ENCODE peak calls at places on chromosomes 5 and 9, in nine cellular contexts. B, Q, N, R, E, K, C, O and U are unnamed samples.

GRCh38 chr5:124704594-124705284 is 41.7 kb downstream of the ZNF608 start:
- DNase-seq in B (no peak), Q (no peak), N (no peak), R (no peak), E (no peak), K (no peak), C (no peak), O (no peak), U (no peak)

GRCh38 chr9:107638922-107639321 is 149.4 kb upstream of the KLF4 start:
- DNase-seq in B (peak), Q (peak), N (no peak), R (peak), E (no peak), K (no peak), C (no peak), O (peak), U (peak)

GRCh38 chr5:170266570-170267379 is 30.8 kb downstream of the LCP2 start:
- DNase-seq in B (no peak), Q (no peak), N (no peak), R (no peak), E (no peak), K (peak), C (no peak), O (no peak), U (no peak)

GRCh38 chr9:97468658-97469448 is 32.6 kb upstream of the TMOD1 start:
- DNase-seq in B (peak), Q (peak), N (peak), R (peak), E (peak), K (no peak), C (peak), O (peak), U (peak)

GRCh38 chr5:86971034-86971511 is 296.6 kb upstream of the RASA1 start:
- DNase-seq in B (peak), Q (no peak), N (peak), R (peak), E (no peak), K (no peak), C (no peak), O (no peak), U (no peak)

GRCh38 chr5:40678021-40678939 is 1.4 kb upstream of the PTGER4 start:
- DNase-seq in B (no peak), Q (no peak), N (no peak), R (no peak), E (no peak), K (no peak), C (no peak), O (no peak), U (no peak)

GRCh38 chr5:122183098-122183794 is 53.9 kb downstream of the ZNF474 start:
- DNase-seq in B (peak), Q (peak), N (no peak), R (peak), E (no peak), K (no peak), C (no peak), O (peak), U (peak)

GRCh38 chr5:165805756-165806155 is 2300.3 kb downstream of the MAT2B start:
- DNase-seq in B (no peak), Q (no peak), N (peak), R (no peak), E (no peak), K (no peak), C (no peak), O (peak), U (no peak)

GRCh38 chr9:130927995-130928900 is 10.8 kb downstream of the FIBCD1 start:
- DNase-seq in B (peak), Q (peak), N (no peak), R (peak), E (peak), K (no peak), C (no peak), O (peak), U (no peak)

GRCh38 chr5:178314961-178315820 is 82.6 kb upstream of the PHYKPL start:
- DNase-seq in B (no peak), Q (no peak), N (no peak), R (no peak), E (no peak), K (no peak), C (no peak), O (no peak), U (no peak)

GRCh38 chr9:135448570-135449180 is 30.9 kb upstream of the PPP1R26 start:
- DNase-seq in B (peak), Q (no peak), N (no peak), R (no peak), E (no peak), K (no peak), C (no peak), O (no peak), U (no peak)

GRCh38 chr5:111892949-111893348 is 136.0 kb upstream of the NREP start:
- DNase-seq in B (peak), Q (no peak), N (no peak), R (peak), E (no peak), K (no peak), C (no peak), O (no peak), U (peak)

GRCh38 chr5:142929602-142930001 is 159.4 kb downstream of the ARHGAP26 start:
- DNase-seq in B (no peak), Q (no peak), N (no peak), R (peak), E (no peak), K (no peak), C (no peak), O (no peak), U (no peak)

GRCh38 chr5:137218896-137219295 is 280.2 kb downstream of the SPOCK1 start:
- DNase-seq in B (no peak), Q (no peak), N (no peak), R (no peak), E (no peak), K (no peak), C (no peak), O (no peak), U (no peak)

GRCh38 chr5:72133212-72133990 is 26.1 kb downstream of the MAP1B start:
- DNase-seq in B (no peak), Q (no peak), N (no peak), R (no peak), E (no peak), K (no peak), C (no peak), O (no peak), U (no peak)

GRCh38 chr5:98205691-98206461 is 567.6 kb upstream of the RGMB start:
- DNase-seq in B (no peak), Q (no peak), N (peak), R (peak), E (no peak), K (no peak), C (no peak), O (no peak), U (peak)

GRCh38 chr5:45225571-45226031 is 416.9 kb downstream of the MRPS30 start:
- DNase-seq in B (no peak), Q (no peak), N (no peak), R (no peak), E (no peak), K (no peak), C (no peak), O (no peak), U (no peak)

GRCh38 chr5:107739661-107740060 is 68.9 kb upstream of the EFNA5 start:
- DNase-seq in B (no peak), Q (peak), N (no peak), R (no peak), E (no peak), K (no peak), C (no peak), O (no peak), U (no peak)

GRCh38 chr9:115369322-115369957 is 251.5 kb upstream of the TNC start:
- DNase-seq in B (peak), Q (no peak), N (no peak), R (peak), E (no peak), K (no peak), C (no peak), O (peak), U (peak)

GRCh38 chr5:176781638-176782570 is 28.5 kb upstream of the UNC5A start:
- DNase-seq in B (no peak), Q (no peak), N (no peak), R (peak), E (no peak), K (no peak), C (no peak), O (no peak), U (no peak)

GRCh38 chr9:132494857-132495256 is 84.8 kb downstream of the CFAP77 start:
- DNase-seq in B (no peak), Q (no peak), N (no peak), R (no peak), E (no peak), K (no peak), C (no peak), O (no peak), U (no peak)

GRCh38 chr5:32446660-32447059 is 2.1 kb upstream of the ZFR start:
- DNase-seq in B (no peak), Q (peak), N (no peak), R (no peak), E (no peak), K (no peak), C (no peak), O (peak), U (no peak)

GRCh38 chr9:128120061-128120740 is 7.3 kb downstream of the PTGES2 start:
- DNase-seq in B (no peak), Q (peak), N (no peak), R (no peak), E (no peak), K (no peak), C (no peak), O (no peak), U (no peak)

GRCh38 chr5:11182441-11183080 is 421.5 kb upstream of the DAP start:
- DNase-seq in B (peak), Q (no peak), N (peak), R (peak), E (peak), K (no peak), C (peak), O (peak), U (no peak)

GRCh38 chr5:11177993-11178711 is 417.1 kb upstream of the DAP start:
- DNase-seq in B (no peak), Q (no peak), N (no peak), R (no peak), E (no peak), K (no peak), C (no peak), O (no peak), U (no peak)

GRCh38 chr5:11181940-11182339 is 420.9 kb upstream of the DAP start:
- DNase-seq in B (no peak), Q (no peak), N (no peak), R (no peak), E (no peak), K (no peak), C (no peak), O (no peak), U (no peak)

GRCh38 chr5:11180890-11181289 is 419.9 kb upstream of the DAP start:
- DNase-seq in B (no peak), Q (no peak), N (no peak), R (no peak), E (no peak), K (no peak), C (no peak), O (no peak), U (no peak)
- H3K4me3 ChIP-seq in B (no peak), Q (no peak), N (no peak), R (no peak), E (no peak), K (no peak), C (no peak), O (no peak), U (no peak)

GRCh38 chr5:136031713-136032112 is 2.9 kb downstream of the TGFBI start:
- DNase-seq in B (no peak), Q (no peak), N (no peak), R (no peak), E (no peak), K (no peak), C (no peak), O (no peak), U (no peak)
- H3K4me3 ChIP-seq in B (no peak), Q (no peak), N (no peak), R (peak), E (peak), K (no peak), C (no peak), O (no peak), U (peak)

DNA sequence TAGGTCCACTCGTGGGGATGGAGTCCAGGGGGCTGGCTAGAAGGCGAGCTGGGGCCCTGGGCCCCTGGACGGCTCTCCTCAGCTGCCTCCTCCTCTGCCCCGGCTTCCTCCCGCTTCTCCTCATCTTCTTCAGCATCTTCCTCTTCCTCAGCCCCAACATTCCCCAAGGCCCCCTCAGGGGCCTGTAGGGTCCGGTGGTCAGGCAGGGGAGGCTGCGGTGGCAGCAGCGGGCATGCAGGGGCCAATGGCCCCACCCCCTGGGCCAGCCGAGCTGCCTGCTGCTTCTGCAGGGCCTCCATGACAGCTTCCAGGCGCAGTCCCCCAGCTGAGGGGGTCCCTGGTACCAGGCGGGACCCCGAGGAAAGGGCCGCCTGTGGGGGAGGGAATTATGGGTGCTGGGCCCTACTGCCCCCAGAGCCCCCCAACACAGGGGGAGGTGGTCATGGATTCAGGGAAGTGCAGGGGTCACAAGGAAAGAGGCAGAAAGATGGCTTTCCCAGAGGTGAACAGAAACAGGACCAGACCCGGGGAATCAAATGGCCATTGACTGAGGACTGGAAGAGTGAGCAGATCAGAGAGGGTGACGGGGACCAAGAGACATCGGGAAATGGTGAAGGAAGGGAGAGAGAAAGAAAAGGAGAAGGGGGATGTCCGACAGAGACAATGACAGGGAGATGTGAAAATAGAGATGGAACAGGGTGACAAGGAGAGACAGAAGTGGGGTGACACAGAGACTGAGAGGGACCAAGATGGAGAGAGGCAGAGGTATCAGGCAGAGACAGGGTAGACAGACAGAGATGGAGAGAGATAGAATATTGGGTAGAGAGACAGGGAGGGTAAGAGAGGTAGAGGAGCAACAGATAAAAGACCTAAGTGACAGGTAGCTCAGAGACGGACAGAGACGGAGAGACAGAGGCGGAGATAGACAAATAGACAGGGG is 880 bp downstream of the ARID3C start:
- DNase-seq in B (no peak), Q (no peak), N (no peak), R (no peak), E (no peak), K (no peak), C (no peak), O (no peak), U (no peak)
- H3K4me3 ChIP-seq in B (peak), Q (peak), N (no peak), R (no peak), E (peak), K (peak), C (peak), O (no peak), U (peak)

GRCh38 chr9:113580954-113581311 is 117.4 kb downstream of the RGS3 start:
- DNase-seq in B (no peak), Q (no peak), N (no peak), R (no peak), E (no peak), K (no peak), C (no peak), O (no peak), U (no peak)
- H3K4me3 ChIP-seq in B (no peak), Q (peak), N (no peak), R (no peak), E (no peak), K (peak), C (no peak), O (no peak), U (no peak)

DNA sequence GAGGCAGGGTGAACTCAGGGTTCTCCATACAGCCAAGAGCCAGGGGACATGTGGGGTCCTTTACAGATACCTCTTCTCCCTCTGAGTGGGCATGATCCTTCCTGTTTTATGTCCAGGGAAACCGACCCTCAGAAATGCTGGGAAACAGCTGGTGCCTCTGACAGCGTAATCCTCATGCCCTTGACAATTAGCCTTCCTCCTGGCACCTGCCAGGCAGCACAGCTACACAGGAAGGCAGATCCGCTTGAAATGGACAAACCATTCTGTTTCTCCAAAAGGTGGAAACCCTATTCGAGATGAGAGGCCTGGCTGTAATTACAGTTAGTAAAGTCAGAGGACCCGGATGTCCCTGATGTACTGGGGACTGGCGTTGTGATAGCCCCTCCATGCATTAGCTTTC is 7.2 kb downstream of the ERGIC1 start:
- DNase-seq in B (no peak), Q (no peak), N (no peak), R (no peak), E (no peak), K (no peak), C (no peak), O (no peak), U (no peak)
- H3K4me3 ChIP-seq in B (no peak), Q (no peak), N (no peak), R (no peak), E (no peak), K (no peak), C (no peak), O (no peak), U (no peak)

DNA sequence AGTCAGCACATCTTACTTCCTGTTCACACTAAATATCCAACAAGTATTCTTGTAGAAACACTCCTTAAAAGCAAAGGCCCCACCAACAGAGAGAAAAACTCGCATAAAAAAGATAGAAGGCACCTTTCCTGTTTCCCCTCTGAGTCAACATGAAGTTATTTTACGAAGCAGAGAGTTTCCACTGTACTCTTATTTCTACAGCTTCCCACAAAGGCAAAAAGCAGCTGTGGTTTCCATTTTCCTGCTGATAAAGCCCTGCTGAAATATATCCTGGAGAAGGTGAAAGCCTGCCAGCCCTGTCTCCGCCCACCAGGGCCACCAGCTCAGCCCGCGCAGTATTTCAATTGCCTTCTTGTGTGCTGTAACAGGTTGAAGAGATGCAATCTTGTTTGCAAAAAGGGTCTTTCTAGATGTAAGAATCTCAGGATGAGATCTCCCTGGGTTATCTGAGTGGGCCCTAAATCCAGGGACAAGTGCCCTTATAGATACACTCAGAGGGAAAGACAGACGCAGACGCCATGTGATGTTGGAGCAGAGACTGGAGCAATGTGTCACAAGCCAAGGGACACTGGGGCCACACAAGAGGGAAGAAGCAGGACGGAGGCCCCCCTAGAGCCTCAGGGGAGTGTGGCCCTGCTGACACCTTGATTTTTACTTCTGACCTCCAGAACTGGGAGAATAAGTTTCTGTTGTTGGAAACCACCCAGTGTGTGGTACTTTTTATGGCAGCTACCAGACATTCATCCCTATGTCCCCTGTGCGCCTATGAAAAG is 19.9 kb downstream of the SEMA4D start:
- DNase-seq in B (peak), Q (peak), N (no peak), R (peak), E (no peak), K (peak), C (no peak), O (peak), U (no peak)
- H3K4me3 ChIP-seq in B (no peak), Q (peak), N (no peak), R (no peak), E (no peak), K (peak), C (no peak), O (no peak), U (no peak)

DNA sequence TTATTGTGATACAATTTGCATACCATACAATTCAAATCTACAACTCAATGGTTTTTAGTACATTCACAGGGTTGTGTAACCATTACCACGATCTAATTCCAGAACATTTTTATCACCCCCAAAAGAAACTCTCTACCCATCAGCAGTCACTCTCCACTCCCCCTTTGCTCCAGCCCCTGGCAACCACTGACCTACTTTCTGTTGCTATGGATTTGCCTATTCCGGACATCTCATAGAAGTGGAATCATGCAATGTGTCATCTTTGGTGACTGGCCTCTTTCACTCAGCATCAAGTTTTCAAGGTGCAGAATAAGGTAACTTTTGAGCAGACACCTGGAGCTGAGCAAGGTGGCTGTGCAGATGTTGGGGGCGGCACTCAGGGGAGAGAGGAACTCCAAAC is 32.1 kb upstream of the HAND1 start:
- DNase-seq in B (peak), Q (no peak), N (no peak), R (no peak), E (no peak), K (no peak), C (no peak), O (no peak), U (no peak)
- H3K4me3 ChIP-seq in B (no peak), Q (no peak), N (no peak), R (no peak), E (no peak), K (no peak), C (no peak), O (no peak), U (no peak)